ENCODE peak calls at places on chromosomes 6 and 20, in six cellular contexts. V, Y, X, S, I and O are unnamed samples.

GRCh38 chr20:38272398-38272797 is 11.9 kb upstream of the KIAA1755 start:
- DNase-seq in V (no peak), Y (no peak), X (no peak), S (no peak), I (no peak), O (no peak)

GRCh38 chr20:50913976-50914375 is 17.3 kb downstream of the ADNP start:
- DNase-seq in V (no peak), Y (no peak), X (no peak), S (peak), I (no peak), O (no peak)

GRCh38 chr20:50029083-50029696 is 46.4 kb downstream of the SNAI1 start:
- DNase-seq in V (no peak), Y (no peak), X (no peak), S (no peak), I (no peak), O (no peak)

GRCh38 chr6:113178349-113178748 is 678.8 kb upstream of the MARCKS start:
- DNase-seq in V (no peak), Y (no peak), X (no peak), S (no peak), I (no peak), O (no peak)

GRCh38 chr20:46811328-46812084 is 83.1 kb upstream of the EYA2 start:
- DNase-seq in V (no peak), Y (no peak), X (no peak), S (no peak), I (peak), O (no peak)

GRCh38 chr6:148272084-148272483 is 70.6 kb upstream of the SASH1 start:
- DNase-seq in V (no peak), Y (no peak), X (no peak), S (peak), I (no peak), O (no peak)

GRCh38 chr6:6469074-6469473 is 119.4 kb upstream of the LY86 start:
- DNase-seq in V (no peak), Y (no peak), X (no peak), S (no peak), I (no peak), O (no peak)

GRCh38 chr6:143529095-143529494 is 17.6 kb upstream of the FUCA2 start:
- DNase-seq in V (no peak), Y (no peak), X (no peak), S (peak), I (no peak), O (no peak)

GRCh38 chr6:45138765-45139164 is 189.4 kb upstream of the RUNX2 start:
- DNase-seq in V (no peak), Y (no peak), X (no peak), S (no peak), I (no peak), O (no peak)

GRCh38 chr6:44422534-44422933 is 35.0 kb downstream of the CDC5L start:
- DNase-seq in V (no peak), Y (no peak), X (no peak), S (no peak), I (no peak), O (no peak)

GRCh38 chr20:50295345-50295744 is 104.7 kb downstream of the CEBPB start:
- DNase-seq in V (no peak), Y (no peak), X (no peak), S (no peak), I (no peak), O (no peak)

GRCh38 chr6:3885262-3886036 is 36.3 kb downstream of the FAM50B start:
- DNase-seq in V (no peak), Y (no peak), X (no peak), S (no peak), I (no peak), O (no peak)

GRCh38 chr6:89745728-89746127 is 73.9 kb downstream of the MDN1 start:
- DNase-seq in V (no peak), Y (no peak), X (no peak), S (no peak), I (no peak), O (no peak)

GRCh38 chr6:80433010-80433665 is 326.7 kb downstream of the BCKDHB start:
- DNase-seq in V (no peak), Y (no peak), X (no peak), S (no peak), I (no peak), O (no peak)

DNA sequence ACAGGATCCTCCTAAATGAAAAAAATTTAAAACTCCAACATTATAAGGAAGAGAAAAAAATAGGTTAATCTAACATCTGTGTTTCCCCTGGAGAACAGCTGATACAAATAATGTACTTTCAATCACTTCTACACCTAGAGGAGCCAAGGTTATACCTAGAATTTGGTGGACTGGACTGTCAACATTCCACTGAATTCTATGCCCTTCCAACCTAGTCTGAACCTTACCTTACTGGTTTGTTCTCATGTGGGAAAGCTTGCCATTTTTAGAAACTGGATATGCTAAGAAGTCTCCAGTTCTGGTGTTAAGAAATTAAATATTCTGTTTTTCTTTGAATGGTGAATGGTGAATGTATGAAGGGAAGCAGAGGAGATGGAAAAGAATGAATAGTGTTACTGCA is 162.4 kb downstream of the DST start:
- DNase-seq in V (no peak), Y (no peak), X (no peak), S (no peak), I (no peak), O (no peak)
- TF ChIP-seq CTCF in V (no peak), Y (no peak), X (no peak), S (no peak), I (no peak), O (no peak)

GRCh38 chr6:160973311-160973710 is 18.3 kb upstream of the MAP3K4 start:
- DNase-seq in V (no peak), Y (no peak), X (no peak), S (no peak), I (no peak), O (no peak)
- TF ChIP-seq CTCF in V (no peak), Y (no peak), X (no peak), S (no peak), I (no peak), O (no peak)

GRCh38 chr6:107217248-107217647 is 101.9 kb upstream of the BEND3 start:
- DNase-seq in V (no peak), Y (no peak), X (no peak), S (no peak), I (no peak), O (no peak)

GRCh38 chr6:107215334-107215733 is 100.0 kb upstream of the BEND3 start:
- DNase-seq in V (no peak), Y (no peak), X (no peak), S (no peak), I (no peak), O (no peak)

GRCh38 chr6:107216197-107216933 is 101.0 kb upstream of the BEND3 start:
- DNase-seq in V (no peak), Y (no peak), X (no peak), S (no peak), I (no peak), O (no peak)

GRCh38 chr6:107219851-107220250 is 104.5 kb upstream of the BEND3 start:
- DNase-seq in V (no peak), Y (no peak), X (no peak), S (no peak), I (no peak), O (no peak)

DNA sequence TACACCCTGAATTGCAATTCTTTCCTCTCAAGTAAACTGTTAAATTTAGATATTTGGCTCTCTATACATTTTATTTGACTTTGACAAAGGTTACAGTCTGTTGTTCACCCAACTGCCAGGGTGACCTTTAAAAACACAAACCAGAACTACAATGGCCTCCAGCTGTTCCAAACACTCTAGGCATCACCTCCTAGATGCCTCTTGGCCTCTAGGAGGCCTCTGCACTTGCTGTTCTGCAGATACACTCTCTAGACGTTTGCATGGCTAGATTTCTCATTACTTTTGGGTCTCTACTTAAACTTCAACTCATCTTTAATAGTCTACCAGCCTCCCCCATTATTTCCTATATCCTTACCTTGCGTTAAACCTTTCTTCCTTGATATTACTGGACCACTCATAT is 102.8 kb upstream of the BEND3 start:
- DNase-seq in V (no peak), Y (no peak), X (no peak), S (no peak), I (no peak), O (no peak)
- TF ChIP-seq CTCF in V (no peak), Y (no peak), X (no peak), S (no peak), I (no peak), O (no peak)

GRCh38 chr20:23686046-23686750 is 2.6 kb downstream of the CST4 start:
- DNase-seq in V (no peak), Y (no peak), X (no peak), S (no peak), I (no peak), O (no peak)
- TF ChIP-seq CTCF in V (no peak), Y (no peak), X (no peak), S (no peak), I (no peak), O (no peak)

GRCh38 chr6:160160929-160161646 is 39.5 kb downstream of the SLC22A1 start:
- DNase-seq in V (no peak), Y (no peak), X (no peak), S (no peak), I (peak), O (no peak)

GRCh38 chr6:160162167-160162566 is 40.6 kb downstream of the SLC22A1 start:
- DNase-seq in V (no peak), Y (no peak), X (no peak), S (no peak), I (no peak), O (no peak)

GRCh38 chr6:160161647-160161986 is 40.0 kb downstream of the SLC22A1 start:
- DNase-seq in V (no peak), Y (no peak), X (no peak), S (no peak), I (no peak), O (no peak)

GRCh38 chr6:160163425-160163824 is 41.8 kb downstream of the SLC22A1 start:
- DNase-seq in V (no peak), Y (no peak), X (no peak), S (no peak), I (no peak), O (no peak)

DNA sequence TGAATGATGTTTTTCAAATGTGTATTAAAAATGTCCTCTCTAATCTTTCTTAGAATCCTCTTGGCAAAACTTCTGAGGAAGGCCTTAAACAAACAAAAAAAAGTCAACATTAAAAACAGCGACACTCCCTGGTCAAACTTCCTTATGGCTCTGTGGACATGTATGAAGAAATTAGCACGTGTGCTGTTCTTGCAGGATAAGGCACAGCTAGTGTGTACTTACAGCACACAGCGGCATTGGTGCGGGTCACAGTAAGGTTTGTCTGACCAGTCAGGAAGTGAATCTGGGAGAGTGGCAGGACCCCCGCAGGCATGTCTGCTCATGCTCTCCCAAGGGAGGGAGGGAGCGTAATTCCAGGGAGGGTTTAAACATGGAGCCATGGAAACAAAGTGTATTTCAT is 38.8 kb downstream of the SLC22A1 start:
- DNase-seq in V (no peak), Y (no peak), X (no peak), S (peak), I (peak), O (no peak)
- TF ChIP-seq CTCF in V (no peak), Y (peak), X (no peak), S (no peak), I (no peak), O (no peak)

GRCh38 chr20:40016359-40016758 is 672.7 kb downstream of the MAFB start:
- DNase-seq in V (no peak), Y (no peak), X (no peak), S (no peak), I (no peak), O (no peak)
- TF ChIP-seq CTCF in V (no peak), Y (no peak), X (no peak), S (no peak), I (no peak), O (no peak)

DNA sequence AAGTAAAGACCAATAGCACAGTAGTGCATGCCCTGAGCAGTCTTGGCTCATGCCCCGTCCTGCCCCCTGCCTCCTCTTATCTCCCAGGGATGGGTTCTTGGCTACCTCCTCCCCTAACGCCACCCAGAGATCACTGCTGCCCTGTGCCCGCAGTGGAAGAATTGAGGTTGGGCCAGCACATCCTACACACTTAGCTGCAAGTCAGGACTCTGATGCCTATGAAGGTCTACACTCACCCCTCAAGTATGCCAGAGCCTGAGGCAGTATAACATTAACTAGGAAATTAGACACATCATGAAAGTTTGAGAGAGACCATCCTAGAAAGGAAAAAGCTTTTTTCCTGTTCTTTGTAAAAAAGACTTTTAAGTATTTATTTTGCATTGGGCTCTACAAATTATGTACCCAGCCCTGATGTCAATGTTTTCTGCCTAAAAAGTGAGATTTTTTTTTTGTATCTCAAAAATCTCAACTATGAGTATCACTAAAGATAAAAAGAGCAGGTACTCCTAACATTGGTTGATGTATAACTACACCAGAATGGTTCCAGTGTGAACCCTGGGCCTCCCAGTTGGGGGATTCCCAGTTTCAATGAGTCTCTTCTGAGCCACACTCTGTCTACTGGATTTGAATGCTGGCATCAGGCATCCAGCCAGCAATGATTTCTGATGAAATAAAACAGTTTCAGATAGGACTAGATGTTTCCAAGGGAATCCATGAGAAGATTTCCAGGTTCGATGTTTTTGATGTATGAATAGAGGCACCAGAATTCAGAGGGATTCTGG is 115.4 kb downstream of the ISM1 start:
- DNase-seq in V (no peak), Y (no peak), X (no peak), S (no peak), I (no peak), O (no peak)
- TF ChIP-seq CTCF in V (no peak), Y (no peak), X (no peak), S (no peak), I (no peak), O (no peak)

GRCh38 chr6:110895907-110896608 is 21.5 kb downstream of the AMD1 start:
- DNase-seq in V (no peak), Y (no peak), X (no peak), S (no peak), I (no peak), O (no peak)
- TF ChIP-seq CTCF in V (no peak), Y (no peak), X (no peak), S (no peak), I (no peak), O (no peak)